ENCODE peak calls at places on chromosomes 16 and 17, in five cellular contexts. S is AG10803, M is mesothelial cell of epicardium, V is HT-29, H is RPMI8226. Q is an unnamed sample.

GRCh38 chr17:30947796-30948195 is 23.0 kb upstream of the RNF135 start:
- DNase-seq in M (no peak), S (no peak), H (no peak), V (no peak), Q (no peak)

GRCh38 chr16:88132836-88133506 is 181.7 kb downstream of the BANP start:
- DNase-seq in S (no peak), H (no peak), V (no peak), M (no peak), Q (no peak)

GRCh38 chr16:685967-686366 is 1.8 kb upstream of the JMJD8 start:
- DNase-seq in M (no peak), V (peak), S (peak), H (no peak), Q (peak)

GRCh38 chr16:995087-995486 is 13.5 kb downstream of the SOX8 start:
- DNase-seq in M (no peak), S (peak), H (no peak), V (no peak), Q (no peak)

GRCh38 chr16:72094266-72094610 is 591 bp downstream of the DHX38 start:
- DNase-seq in M (no peak), H (no peak), V (no peak), S (peak), Q (no peak)

GRCh38 chr16:735982-736453 is 4.8 kb downstream of the CIAO3 start:
- DNase-seq in M (no peak), V (no peak), H (peak), S (no peak), Q (no peak)

GRCh38 chr16:15487336-15488284 is 53.2 kb downstream of the BMERB1 start:
- DNase-seq in S (no peak), V (no peak), H (no peak), M (no peak), Q (no peak)

GRCh38 chr16:86510465-86511261 is at the start of gene FOXF1:
- DNase-seq in V (no peak), M (no peak), S (peak), H (no peak), Q (peak)

GRCh38 chr16:58196898-58197313 is 1.0 kb downstream of the CSNK2A2 start:
- DNase-seq in S (peak), V (peak), M (no peak), H (peak), Q (no peak)

GRCh38 chr16:1791256-1791942 is 2.1 kb downstream of the IGFALS start:
- DNase-seq in M (peak), S (no peak), V (no peak), H (no peak), Q (no peak)

GRCh38 chr16:1485847-1486496 is 2.8 kb downstream of the PTX4 start:
- DNase-seq in H (no peak), V (no peak), S (no peak), M (no peak), Q (no peak)

GRCh38 chr17:6706996-6707395 is 6.2 kb downstream of the SLC13A5 start:
- DNase-seq in S (no peak), V (no peak), M (no peak), H (no peak), Q (no peak)

GRCh38 chr17:38428643-38429371 is 543 bp downstream of the ARHGAP23 start:
- DNase-seq in M (no peak), S (peak), H (peak), V (peak), Q (no peak)

GRCh38 chr16:12079411-12079965 is 103.0 kb downstream of the SNX29 start:
- DNase-seq in S (no peak), H (no peak), V (peak), M (no peak), Q (no peak)

GRCh38 chr17:11294826-11295225 is 53.8 kb downstream of the SHISA6 start:
- DNase-seq in M (no peak), H (no peak), V (no peak), S (no peak), Q (no peak)

GRCh38 chr17:83187782-83188311 is 108.4 kb downstream of the METRNL start:
- DNase-seq in H (no peak), V (no peak), M (no peak), S (no peak), Q (no peak)

GRCh38 chr16:48053346-48053745 is 102.4 kb downstream of the ABCC12 start:
- DNase-seq in V (no peak), M (peak), H (no peak), S (peak), Q (no peak)

GRCh38 chr16:61024180-61024900 is 1011.9 kb downstream of the CDH8 start:
- DNase-seq in V (no peak), S (no peak), H (no peak), M (no peak), Q (peak)

GRCh38 chr17:6546069-6546718 is 10.2 kb downstream of the PITPNM3 start:
- DNase-seq in V (no peak), H (peak), M (no peak), S (peak), Q (peak)

GRCh38 chr16:57764341-57765159 is 29.0 kb downstream of the KATNB1 start:
- DNase-seq in H (peak), M (no peak), V (peak), S (peak), Q (peak)

GRCh38 chr17:27247071-27247957 is 46.6 kb upstream of the WSB1 start:
- DNase-seq in M (no peak), S (peak), H (peak), V (peak), Q (no peak)

GRCh38 chr16:25111403-25112166 is at the start of gene LCMT1:
- DNase-seq in V (peak), S (peak), H (peak), M (peak), Q (peak)

GRCh38 chr17:55410722-55411462 is 10.7 kb downstream of the MMD start:
- DNase-seq in M (no peak), V (no peak), S (peak), H (no peak), Q (no peak)

GRCh38 chr17:41895617-41896016 is 23.1 kb downstream of the ACLY start:
- DNase-seq in V (no peak), H (no peak), S (peak), M (no peak), Q (no peak)

GRCh38 chr17:28491286-28491685 is 14.9 kb upstream of the FOXN1 start:
- DNase-seq in M (no peak), H (no peak), S (no peak), V (no peak), Q (no peak)

GRCh38 chr16:51773491-51773890 is 622.4 kb upstream of the SALL1 start:
- DNase-seq in S (no peak), V (no peak), H (no peak), M (no peak), Q (no peak)

GRCh38 chr17:68305132-68305531 is 13.8 kb downstream of the ARSG start:
- DNase-seq in M (no peak), H (no peak), V (no peak), S (no peak), Q (peak)

GRCh38 chr17:77804796-77805426 is 153.6 kb upstream of the TNRC6C start:
- DNase-seq in H (no peak), M (no peak), S (no peak), V (no peak), Q (no peak)

GRCh38 chr16:85607331-85607765 is 5.8 kb upstream of the GSE1 start:
- DNase-seq in M (no peak), V (no peak), H (peak), S (no peak), Q (peak)